ENCODE peak calls at places on chromosome 4, in six cellular contexts. One of them, this sample, is unnamed.

GRCh38 chr4:168221298-168221697 is 97.3 kb downstream of the DDX60 start:
- DNase-seq in Peyer's patch: no peak
- DNase-seq in brain microvascular endothelial cell: peak
- DNase-seq in coronary artery: no peak
- DNase-seq in fibroblast of lung: peak
- DNase-seq in stomach: no peak
- DNase-seq in this sample: no peak

GRCh38 chr4:180058731-180059215 is 2184.4 kb upstream of the TENM3 start:
- DNase-seq in stomach: no peak
- DNase-seq in brain microvascular endothelial cell: no peak
- DNase-seq in fibroblast of lung: peak
- DNase-seq in Peyer's patch: no peak
- DNase-seq in coronary artery: no peak
- DNase-seq in this sample: peak

GRCh38 chr4:152992491-152992890 is 56.4 kb downstream of the FHDC1 start:
- DNase-seq in stomach: no peak
- DNase-seq in brain microvascular endothelial cell: no peak
- DNase-seq in coronary artery: no peak
- DNase-seq in fibroblast of lung: no peak
- DNase-seq in Peyer's patch: no peak
- DNase-seq in this sample: no peak

GRCh38 chr4:94595880-94596483 is 144.2 kb downstream of the PDLIM5 start:
- DNase-seq in coronary artery: no peak
- DNase-seq in Peyer's patch: no peak
- DNase-seq in fibroblast of lung: peak
- DNase-seq in stomach: no peak
- DNase-seq in brain microvascular endothelial cell: no peak
- DNase-seq in this sample: no peak

GRCh38 chr4:25234390-25235367 is 846 bp downstream of the PI4K2B start:
- DNase-seq in fibroblast of lung: peak
- DNase-seq in brain microvascular endothelial cell: peak
- DNase-seq in stomach: peak
- DNase-seq in Peyer's patch: peak
- DNase-seq in coronary artery: peak
- DNase-seq in this sample: no peak

GRCh38 chr4:27024807-27025206 is 164.2 kb downstream of the STIM2 start:
- DNase-seq in stomach: no peak
- DNase-seq in Peyer's patch: no peak
- DNase-seq in brain microvascular endothelial cell: no peak
- DNase-seq in coronary artery: no peak
- DNase-seq in fibroblast of lung: no peak
- DNase-seq in this sample: no peak

GRCh38 chr4:85084371-85085170 is 118.1 kb upstream of the WDFY3 start:
- DNase-seq in fibroblast of lung: peak
- DNase-seq in Peyer's patch: peak
- DNase-seq in brain microvascular endothelial cell: peak
- DNase-seq in stomach: no peak
- DNase-seq in coronary artery: no peak
- DNase-seq in this sample: no peak

GRCh38 chr4:98677799-98678198 is 19.4 kb upstream of the TSPAN5 start:
- DNase-seq in coronary artery: no peak
- DNase-seq in stomach: no peak
- DNase-seq in brain microvascular endothelial cell: no peak
- DNase-seq in fibroblast of lung: no peak
- DNase-seq in Peyer's patch: no peak
- DNase-seq in this sample: no peak

GRCh38 chr4:68369474-68369805 is 19.6 kb upstream of the YTHDC1 start:
- DNase-seq in stomach: no peak
- DNase-seq in coronary artery: no peak
- DNase-seq in fibroblast of lung: no peak
- DNase-seq in brain microvascular endothelial cell: no peak
- DNase-seq in Peyer's patch: no peak
- DNase-seq in this sample: no peak

GRCh38 chr4:105895324-105895608 is at the start of gene NPNT:
- DNase-seq in fibroblast of lung: no peak
- DNase-seq in coronary artery: peak
- DNase-seq in Peyer's patch: no peak
- DNase-seq in stomach: no peak
- DNase-seq in brain microvascular endothelial cell: no peak
- DNase-seq in this sample: peak

GRCh38 chr4:184644553-184645307 is 4.5 kb downstream of the CASP3 start:
- DNase-seq in fibroblast of lung: no peak
- DNase-seq in coronary artery: no peak
- DNase-seq in Peyer's patch: no peak
- DNase-seq in stomach: no peak
- DNase-seq in brain microvascular endothelial cell: no peak
- DNase-seq in this sample: no peak

GRCh38 chr4:140078366-140078765 is 75.6 kb downstream of the MAML3 start:
- DNase-seq in brain microvascular endothelial cell: peak
- DNase-seq in coronary artery: no peak
- DNase-seq in Peyer's patch: no peak
- DNase-seq in stomach: no peak
- DNase-seq in fibroblast of lung: no peak
- DNase-seq in this sample: no peak

GRCh38 chr4:164648849-164649212 is 105.1 kb upstream of the SMIM31 start:
- DNase-seq in coronary artery: no peak
- DNase-seq in fibroblast of lung: no peak
- DNase-seq in Peyer's patch: no peak
- DNase-seq in stomach: no peak
- DNase-seq in brain microvascular endothelial cell: no peak
- DNase-seq in this sample: no peak

GRCh38 chr4:157315968-157316367 is 95.4 kb downstream of the GRIA2 start:
- DNase-seq in Peyer's patch: no peak
- DNase-seq in fibroblast of lung: no peak
- DNase-seq in stomach: no peak
- DNase-seq in brain microvascular endothelial cell: no peak
- DNase-seq in coronary artery: no peak
- DNase-seq in this sample: no peak

GRCh38 chr4:153750197-153750817 is 9.5 kb downstream of the RNF175 start:
- DNase-seq in Peyer's patch: peak
- DNase-seq in stomach: peak
- DNase-seq in brain microvascular endothelial cell: peak
- DNase-seq in coronary artery: no peak
- DNase-seq in fibroblast of lung: peak
- DNase-seq in this sample: peak

GRCh38 chr4:12924253-12924652 is 559.9 kb downstream of the RAB28 start:
- DNase-seq in coronary artery: no peak
- DNase-seq in fibroblast of lung: no peak
- DNase-seq in brain microvascular endothelial cell: no peak
- DNase-seq in stomach: no peak
- DNase-seq in Peyer's patch: no peak
- DNase-seq in this sample: no peak

GRCh38 chr4:152100378-152101201 is 339.8 kb upstream of the GATB start:
- DNase-seq in Peyer's patch: peak
- DNase-seq in fibroblast of lung: no peak
- DNase-seq in stomach: peak
- DNase-seq in coronary artery: peak
- DNase-seq in brain microvascular endothelial cell: no peak
- DNase-seq in this sample: peak

GRCh38 chr4:147754037-147754445 is 22.2 kb downstream of the ARHGAP10 start:
- DNase-seq in stomach: no peak
- DNase-seq in fibroblast of lung: peak
- DNase-seq in Peyer's patch: no peak
- DNase-seq in brain microvascular endothelial cell: peak
- DNase-seq in coronary artery: no peak
- DNase-seq in this sample: no peak

GRCh38 chr4:42655921-42656735 is 777 bp downstream of the ATP8A1 start:
- DNase-seq in brain microvascular endothelial cell: no peak
- DNase-seq in Peyer's patch: peak
- DNase-seq in coronary artery: peak
- DNase-seq in stomach: peak
- DNase-seq in fibroblast of lung: no peak
- DNase-seq in this sample: peak

GRCh38 chr4:155799106-155799793 is 40.4 kb downstream of the GUCY1B1 start:
- DNase-seq in Peyer's patch: no peak
- DNase-seq in fibroblast of lung: peak
- DNase-seq in coronary artery: no peak
- DNase-seq in brain microvascular endothelial cell: no peak
- DNase-seq in stomach: no peak
- DNase-seq in this sample: no peak

GRCh38 chr4:74109894-74110605 is 11.1 kb upstream of the CXCL2 start:
- DNase-seq in fibroblast of lung: peak
- DNase-seq in brain microvascular endothelial cell: peak
- DNase-seq in stomach: no peak
- DNase-seq in coronary artery: no peak
- DNase-seq in Peyer's patch: no peak
- DNase-seq in this sample: no peak

GRCh38 chr4:108947526-108947925 is 184.7 kb upstream of the ETNPPL start:
- DNase-seq in coronary artery: no peak
- DNase-seq in fibroblast of lung: no peak
- DNase-seq in brain microvascular endothelial cell: no peak
- DNase-seq in stomach: no peak
- DNase-seq in Peyer's patch: no peak
- DNase-seq in this sample: no peak

GRCh38 chr4:157818946-157819692 is 353.7 kb downstream of the GASK1B start:
- DNase-seq in brain microvascular endothelial cell: no peak
- DNase-seq in Peyer's patch: no peak
- DNase-seq in stomach: no peak
- DNase-seq in fibroblast of lung: no peak
- DNase-seq in coronary artery: no peak
- DNase-seq in this sample: no peak

GRCh38 chr4:150173854-150174398 is 95.7 kb downstream of the DCLK2 start:
- DNase-seq in stomach: no peak
- DNase-seq in Peyer's patch: no peak
- DNase-seq in fibroblast of lung: no peak
- DNase-seq in coronary artery: no peak
- DNase-seq in brain microvascular endothelial cell: peak
- DNase-seq in this sample: no peak

GRCh38 chr4:81617569-81617968 is 145.9 kb upstream of the RASGEF1B start:
- DNase-seq in stomach: no peak
- DNase-seq in fibroblast of lung: no peak
- DNase-seq in coronary artery: no peak
- DNase-seq in Peyer's patch: no peak
- DNase-seq in brain microvascular endothelial cell: no peak
- DNase-seq in this sample: no peak

GRCh38 chr4:131613824-131614216 is 1535.3 kb upstream of the PCDH10 start:
- DNase-seq in fibroblast of lung: peak
- DNase-seq in Peyer's patch: no peak
- DNase-seq in coronary artery: no peak
- DNase-seq in stomach: no peak
- DNase-seq in brain microvascular endothelial cell: no peak
- DNase-seq in this sample: no peak

GRCh38 chr4:20418865-20419451 is 167.3 kb downstream of the SLIT2 start:
- DNase-seq in Peyer's patch: no peak
- DNase-seq in stomach: no peak
- DNase-seq in coronary artery: no peak
- DNase-seq in brain microvascular endothelial cell: peak
- DNase-seq in fibroblast of lung: peak
- DNase-seq in this sample: peak

GRCh38 chr4:7498406-7499200 is 63.9 kb upstream of the PSAPL1 start:
- DNase-seq in fibroblast of lung: no peak
- DNase-seq in brain microvascular endothelial cell: no peak
- DNase-seq in stomach: no peak
- DNase-seq in coronary artery: no peak
- DNase-seq in Peyer's patch: no peak
- DNase-seq in this sample: no peak
- H3K4me3 ChIP-seq in fibroblast of lung: no peak
- H3K4me3 ChIP-seq in brain microvascular endothelial cell: no peak
- H3K4me3 ChIP-seq in stomach: no peak
- H3K4me3 ChIP-seq in coronary artery: no peak
- H3K4me3 ChIP-seq in Peyer's patch: no peak
- H3K4me3 ChIP-seq in this sample: no peak

DNA sequence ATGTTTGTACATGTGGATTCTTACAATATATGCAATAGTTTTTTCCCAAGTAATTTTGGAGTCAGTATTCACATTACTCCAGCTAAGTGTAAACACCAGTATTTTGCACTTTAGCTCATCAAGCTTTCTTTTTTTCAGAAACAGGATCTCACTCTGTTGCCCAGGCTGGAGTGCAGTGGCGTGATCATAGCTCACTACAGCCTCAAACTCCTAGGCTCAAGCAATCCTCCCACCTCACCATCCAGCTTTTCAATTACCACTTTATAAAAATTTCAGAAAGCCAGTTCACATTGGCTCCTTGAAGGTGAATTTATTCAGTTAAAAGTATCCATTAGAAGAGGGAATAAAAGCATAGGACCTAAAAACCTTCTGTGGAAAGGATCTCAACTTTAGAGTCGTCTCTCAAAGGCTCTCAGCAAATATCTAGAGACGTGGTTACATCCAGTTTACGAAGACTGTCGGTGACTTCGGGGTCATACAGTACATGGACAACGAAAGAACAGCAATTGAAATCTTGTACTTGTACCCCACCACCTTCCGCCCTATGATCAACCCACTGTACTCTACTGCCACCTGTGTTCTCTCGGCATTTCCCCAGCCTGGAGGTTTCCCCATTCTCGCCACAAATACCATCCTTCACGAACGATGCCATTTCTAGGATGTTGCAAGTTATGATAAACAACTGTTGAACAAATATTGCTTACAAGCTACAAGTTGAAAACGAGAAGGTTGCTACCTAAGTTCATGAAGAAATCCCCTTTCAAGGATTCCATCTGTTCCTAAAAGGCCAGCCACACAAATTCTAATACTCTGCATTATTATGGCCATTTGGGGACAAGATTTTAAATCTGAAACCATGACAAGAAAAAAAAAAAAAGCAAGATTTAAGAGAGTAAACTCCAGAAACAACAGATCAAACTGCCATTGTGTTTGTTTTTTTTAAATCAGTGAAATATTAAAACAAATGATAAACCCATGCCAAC is 1.8 kb downstream of the APBB2 start:
- DNase-seq in brain microvascular endothelial cell: peak
- DNase-seq in Peyer's patch: no peak
- DNase-seq in stomach: peak
- DNase-seq in fibroblast of lung: peak
- DNase-seq in coronary artery: no peak
- DNase-seq in this sample: peak
- H3K4me3 ChIP-seq in brain microvascular endothelial cell: peak
- H3K4me3 ChIP-seq in Peyer's patch: no peak
- H3K4me3 ChIP-seq in stomach: peak
- H3K4me3 ChIP-seq in fibroblast of lung: peak
- H3K4me3 ChIP-seq in coronary artery: peak
- H3K4me3 ChIP-seq in this sample: no peak

GRCh38 chr4:123581802-123582201 is 185.2 kb downstream of the SPRY1 start:
- DNase-seq in fibroblast of lung: no peak
- DNase-seq in coronary artery: no peak
- DNase-seq in brain microvascular endothelial cell: no peak
- DNase-seq in Peyer's patch: no peak
- DNase-seq in stomach: no peak
- DNase-seq in this sample: no peak
- H3K4me3 ChIP-seq in fibroblast of lung: no peak
- H3K4me3 ChIP-seq in coronary artery: no peak
- H3K4me3 ChIP-seq in brain microvascular endothelial cell: no peak
- H3K4me3 ChIP-seq in Peyer's patch: no peak
- H3K4me3 ChIP-seq in stomach: no peak
- H3K4me3 ChIP-seq in this sample: no peak

GRCh38 chr4:38382492-38382891 is 281.5 kb upstream of the KLF3 start:
- DNase-seq in brain microvascular endothelial cell: no peak
- DNase-seq in stomach: no peak
- DNase-seq in coronary artery: no peak
- DNase-seq in fibroblast of lung: no peak
- DNase-seq in Peyer's patch: no peak
- DNase-seq in this sample: no peak
- H3K4me3 ChIP-seq in brain microvascular endothelial cell: no peak
- H3K4me3 ChIP-seq in stomach: no peak
- H3K4me3 ChIP-seq in coronary artery: no peak
- H3K4me3 ChIP-seq in fibroblast of lung: no peak
- H3K4me3 ChIP-seq in Peyer's patch: no peak
- H3K4me3 ChIP-seq in this sample: no peak